ENCODE peak calls at places on chromosomes 5 and 9, in seven cellular contexts. J is ascending aorta, Q is mucosa of descending colon, N is activated B cell treated with CpG ODN at 0.5 μM for 24 hours, O is progenitor cell of endocrine pancreas, M is fibroblast of the aortic adventitia, E is fibroblast of mammary gland. L is an unnamed sample.

GRCh38 chr5:139638736-139639618 is 9.2 kb upstream of the CXXC5 start:
- DNase-seq in J (no peak), Q (peak; percentile 23), N (peak; percentile 34), O (no peak), M (no peak), E (no peak), L (no peak)

GRCh38 chr5:113020461-113021273 is 44.1 kb downstream of the DCP2 start:
- DNase-seq in J (no peak), Q (peak; percentile 24), N (no peak), O (no peak), M (peak; percentile 60), E (peak; percentile 43), L (no peak)

GRCh38 chr9:121558423-121558950 is 58.8 kb upstream of the GGTA1 start:
- DNase-seq in J (no peak), Q (no peak), N (no peak), O (no peak), M (no peak), E (no peak), L (no peak)

GRCh38 chr9:125218621-125219020 is 18.3 kb downstream of the RABEPK start:
- DNase-seq in J (no peak), Q (no peak), N (no peak), O (no peak), M (no peak), E (no peak), L (no peak)

GRCh38 chr5:72018158-72018803 is 89.0 kb upstream of the MAP1B start:
- DNase-seq in J (no peak), Q (peak; percentile 89), N (peak; percentile 23), O (peak; percentile 25), M (peak; percentile 32), E (peak; percentile 73), L (no peak)

GRCh38 chr5:53381-54174 is 38.4 kb upstream of the PLEKHG4B start:
- DNase-seq in J (no peak), Q (no peak), N (no peak), O (peak; percentile 54), M (no peak), E (no peak), L (no peak)

GRCh38 chr5:8270246-8270645 is 401.3 kb downstream of the MTRR start:
- DNase-seq in J (no peak), Q (no peak), N (no peak), O (no peak), M (no peak), E (no peak), L (no peak)

GRCh38 chr5:127068771-127069330 is 4.5 kb downstream of the C5orf63 start:
- DNase-seq in J (no peak), Q (no peak), N (no peak), O (no peak), M (peak; percentile 92), E (peak; percentile 76), L (no peak)

GRCh38 chr5:138459311-138459710 is 6.0 kb upstream of the EGR1 start:
- DNase-seq in J (peak; percentile 65), Q (peak; percentile 59), N (peak; percentile 48), O (no peak), M (no peak), E (no peak), L (peak; percentile 90)

GRCh38 chr5:149418910-149419531 is 39.9 kb upstream of the IL17B start:
- DNase-seq in J (no peak), Q (no peak), N (no peak), O (no peak), M (no peak), E (no peak), L (no peak)

GRCh38 chr5:109359643-109360042 is 50.1 kb downstream of the PJA2 start:
- DNase-seq in J (no peak), Q (no peak), N (no peak), O (no peak), M (no peak), E (no peak), L (no peak)

GRCh38 chr9:134659688-134660131 is 18.1 kb downstream of the COL5A1 start:
- DNase-seq in J (peak; percentile 1), Q (no peak), N (no peak), O (no peak), M (peak; percentile 64), E (no peak), L (peak; percentile 11)

GRCh38 chr9:136438909-136439549 is 616 bp downstream of the INPP5E start:
- DNase-seq in J (no peak), Q (peak; percentile 29), N (peak; percentile 69), O (peak; percentile 30), M (peak; percentile 15), E (no peak), L (no peak)

GRCh38 chr9:91179237-91180138 is 182.2 kb downstream of the AUH start:
- DNase-seq in J (no peak), Q (no peak), N (no peak), O (no peak), M (peak; percentile 56), E (peak; percentile 98), L (no peak)

GRCh38 chr5:103829585-103829984 is 267.0 kb upstream of the NUDT12 start:
- DNase-seq in J (no peak), Q (peak; percentile 7), N (no peak), O (no peak), M (no peak), E (no peak), L (no peak)

GRCh38 chr5:174991807-174992308 is 267.5 kb downstream of the MSX2 start:
- DNase-seq in J (no peak), Q (no peak), N (no peak), O (no peak), M (no peak), E (no peak), L (no peak)

GRCh38 chr5:1205255-1206180 is 4.1 kb downstream of the SLC6A19 start:
- DNase-seq in J (no peak), Q (no peak), N (no peak), O (no peak), M (no peak), E (no peak), L (no peak)

GRCh38 chr9:127308559-127309429 is 44.2 kb downstream of the GARNL3 start:
- DNase-seq in J (no peak), Q (no peak), N (no peak), O (no peak), M (peak; percentile 79), E (peak; percentile 67), L (no peak)

GRCh38 chr9:127313042-127313560 is 48.5 kb downstream of the GARNL3 start:
- DNase-seq in J (no peak), Q (no peak), N (no peak), O (no peak), M (no peak), E (no peak), L (no peak)

GRCh38 chr9:127309715-127310114 is 45.1 kb downstream of the GARNL3 start:
- DNase-seq in J (no peak), Q (no peak), N (no peak), O (no peak), M (no peak), E (no peak), L (no peak)

GRCh38 chr9:127307802-127308201 is 43.2 kb downstream of the GARNL3 start:
- DNase-seq in J (no peak), Q (no peak), N (no peak), O (no peak), M (no peak), E (no peak), L (no peak)

GRCh38 chr9:127311239-127311741 is 46.7 kb downstream of the GARNL3 start:
- DNase-seq in J (no peak), Q (peak; percentile 70), N (no peak), O (no peak), M (peak; percentile 72), E (peak; percentile 71), L (no peak)
- TF ChIP-seq CTCF in J (peak; percentile 38), Q (no peak), N (no peak), O (peak; percentile 22), M (peak; percentile 57), E (peak; percentile 63), L (peak; percentile 13)

DNA sequence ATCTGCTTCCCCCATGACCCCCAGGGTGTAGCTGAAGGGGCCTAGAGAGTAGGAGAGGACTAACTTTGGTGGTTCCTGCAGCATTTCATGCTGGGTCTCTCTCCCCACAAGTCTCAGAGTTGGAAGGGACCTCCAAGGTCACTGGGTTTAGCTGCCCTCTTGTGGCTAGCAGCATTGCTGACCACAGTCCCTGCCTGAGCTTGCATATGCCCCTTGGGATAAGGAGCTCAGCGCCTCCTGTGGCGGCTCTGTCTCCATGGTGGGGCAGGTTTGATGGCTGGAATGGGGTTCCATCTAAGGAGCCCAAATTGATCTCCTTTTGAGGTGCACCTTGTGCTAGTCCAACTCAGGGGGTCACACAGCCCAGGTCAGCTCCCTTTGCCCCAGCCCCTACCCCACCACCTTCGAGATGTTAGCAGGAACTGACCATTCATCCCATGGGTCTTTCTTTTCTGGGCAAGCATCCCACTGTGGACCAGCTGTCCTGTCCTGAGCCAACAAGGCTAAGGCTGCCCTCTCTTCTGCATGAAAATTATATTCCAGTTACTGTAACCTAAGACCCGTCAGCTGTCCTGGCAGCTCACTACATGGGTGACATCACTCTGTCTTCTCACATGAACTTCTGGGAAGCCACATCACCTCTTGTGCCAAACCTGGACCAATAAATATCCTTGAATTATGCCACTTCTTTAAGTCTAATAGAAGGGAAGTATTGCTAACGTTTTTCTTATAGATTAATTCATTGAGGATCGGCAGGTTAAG is 196.2 kb downstream of the HSPA4 start:
- DNase-seq in J (no peak), Q (peak; percentile 47), N (no peak), O (peak; percentile 41), M (peak; percentile 55), E (peak; percentile 44), L (no peak)
- TF ChIP-seq CTCF in J (peak; percentile 9), Q (no peak), N (no peak), O (peak; percentile 76), M (peak; percentile 50), E (peak; percentile 40), L (peak; percentile 21)

GRCh38 chr9:72322678-72323077 is 42.3 kb downstream of the ZFAND5 start:
- DNase-seq in J (no peak), Q (no peak), N (no peak), O (no peak), M (no peak), E (no peak), L (no peak)

GRCh38 chr9:72324974-72325373 is 40.0 kb downstream of the ZFAND5 start:
- DNase-seq in J (no peak), Q (no peak), N (no peak), O (no peak), M (no peak), E (no peak), L (no peak)

GRCh38 chr9:72327631-72328030 is 37.4 kb downstream of the ZFAND5 start:
- DNase-seq in J (no peak), Q (no peak), N (no peak), O (no peak), M (no peak), E (no peak), L (no peak)

GRCh38 chr9:72322259-72322658 is 42.7 kb downstream of the ZFAND5 start:
- DNase-seq in J (no peak), Q (no peak), N (no peak), O (no peak), M (peak; percentile 11), E (no peak), L (no peak)

DNA sequence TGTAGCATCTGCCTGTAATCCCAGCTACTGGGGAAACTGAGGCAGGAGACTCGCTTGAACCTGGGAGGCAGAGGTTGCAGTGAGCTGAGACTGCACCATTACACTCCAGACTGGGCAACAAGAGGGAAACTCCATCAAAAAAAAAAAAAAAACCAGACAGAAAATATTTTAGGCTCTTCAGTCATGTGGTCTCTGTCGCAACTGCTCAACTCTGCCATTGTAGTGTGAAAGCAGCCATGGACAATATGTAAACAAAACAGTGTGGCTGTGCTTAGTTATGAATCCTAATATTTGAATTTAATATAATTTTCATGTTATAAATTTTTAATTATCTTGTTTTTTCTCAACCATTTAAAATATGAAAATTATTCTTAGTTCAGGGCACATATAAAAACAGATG is 38.4 kb downstream of the ZFAND5 start:
- DNase-seq in J (no peak), Q (no peak), N (no peak), O (no peak), M (no peak), E (no peak), L (peak; percentile 50)
- TF ChIP-seq CTCF in J (no peak), Q (no peak), N (no peak), O (no peak), M (no peak), E (no peak), L (no peak)

GRCh38 chr5:145797336-145797735 is 37.8 kb downstream of the PRELID2 start:
- DNase-seq in J (no peak), Q (no peak), N (no peak), O (no peak), M (peak; percentile 12), E (peak; percentile 38), L (no peak)
- TF ChIP-seq CTCF in J (no peak), Q (no peak), N (no peak), O (no peak), M (no peak), E (peak; percentile 1), L (no peak)